ENCODE peak calls at places on chromosomes 5 and 9, in seven cellular contexts. H is adipocyte, S is activated T-cell treated with anti-CD3 and anti-CD28 coated beads for 1 hour, A is activated T-helper 1 cell treated with Interleukin-2 at 50 U/mL for 16 hours, Z is NCI-H1048, R is frontal cortex, P is amniotic epithelial cell. G is an unnamed sample.

GRCh38 chr9:131405858-131406566 is 12.1 kb downstream of the PRRC2B start:
- DNase-seq in H (no peak), R (no peak), P (no peak), Z (no peak), A (no peak), S (no peak), G (no peak)

GRCh38 chr5:150523472-150524350 is 15.8 kb downstream of the NDST1 start:
- DNase-seq in A (no peak), P (peak), R (peak), S (no peak), Z (no peak), H (peak), G (no peak)

GRCh38 chr9:75086443-75087278 is 1.3 kb downstream of the NMRK1 start:
- DNase-seq in R (no peak), H (no peak), A (no peak), P (no peak), S (no peak), Z (no peak), G (no peak)

GRCh38 chr5:135887881-135888614 is 7.6 kb downstream of the IL9 start:
- DNase-seq in Z (no peak), P (peak), A (no peak), S (no peak), H (peak), R (no peak), G (no peak)

GRCh38 chr9:108580021-108580439 is 275.8 kb downstream of the ACTL7B start:
- DNase-seq in H (peak), A (no peak), S (no peak), Z (no peak), P (peak), R (no peak), G (no peak)

GRCh38 chr9:5884191-5884590 is 6.5 kb upstream of the MLANA start:
- DNase-seq in H (no peak), A (no peak), P (no peak), Z (no peak), R (no peak), S (no peak), G (no peak)

GRCh38 chr9:126363847-126364671 is 37.4 kb downstream of the MVB12B start:
- DNase-seq in A (no peak), P (no peak), R (no peak), Z (no peak), H (peak), S (no peak), G (no peak)

GRCh38 chr5:14959443-14960119 is 88.0 kb upstream of the ANKH start:
- DNase-seq in A (no peak), R (no peak), S (no peak), Z (no peak), P (no peak), H (no peak), G (no peak)

G was measured in NCI-H2107.